ENCODE peak calls at places on chromosome 20, in six cellular contexts. G is cardiac muscle cell; N is uterus; P is CD4-positive, CD25-positive, alpha-beta regulatory T cell; L is right atrium auricular region; A is testis. X is an unnamed sample.

GRCh38 chr20:47220161-47220582 is 136.3 kb downstream of the ZMYND8 start:
- DNase-seq in A (peak; percentile 57), G (peak; percentile 28), N (no peak), L (no peak), P (peak; percentile 22), X (peak; percentile 87)

GRCh38 chr20:56630506-56631317 is 1.6 kb downstream of the TFAP2C start:
- DNase-seq in L (no peak), P (no peak), A (peak; percentile 16), N (no peak), G (peak; percentile 34), X (peak; percentile 86)

GRCh38 chr20:64116541-64117423 is 9.4 kb upstream of the NPBWR2 start:
- DNase-seq in G (no peak), N (no peak), P (no peak), L (no peak), A (peak; percentile 12), X (peak; percentile 34)

GRCh38 chr20:39395478-39396291 is 433.5 kb downstream of the DHX35 start:
- DNase-seq in A (no peak), L (no peak), P (no peak), G (no peak), N (no peak), X (no peak)

GRCh38 chr20:6533828-6534388 is 233.6 kb upstream of the BMP2 start:
- DNase-seq in L (no peak), P (no peak), A (no peak), G (no peak), N (no peak), X (no peak)

GRCh38 chr20:9672027-9672426 is 157.6 kb downstream of the LAMP5 start:
- DNase-seq in G (no peak), P (no peak), L (no peak), A (no peak), N (no peak), X (no peak)

GRCh38 chr20:45355209-45355608 is 7.0 kb upstream of the SDC4 start:
- DNase-seq in N (no peak), A (no peak), G (no peak), P (no peak), L (no peak), X (no peak)

GRCh38 chr20:57632286-57632685 is 12.1 kb upstream of the ZBP1 start:
- DNase-seq in P (no peak), A (no peak), N (no peak), L (no peak), G (no peak), X (no peak)

GRCh38 chr20:44231193-44231592 is 15.9 kb upstream of the GDAP1L1 start:
- DNase-seq in N (no peak), G (no peak), A (no peak), P (no peak), L (no peak), X (peak; percentile 59)

GRCh38 chr20:44157061-44157460 is 29.9 kb downstream of the JPH2 start:
- DNase-seq in G (no peak), A (no peak), L (no peak), P (no peak), N (no peak), X (no peak)

GRCh38 chr20:58818585-58819285 is 32.0 kb downstream of the GNAS-AS1 start:
- DNase-seq in N (no peak), L (no peak), G (peak; percentile 85), P (no peak), A (no peak), X (no peak)

GRCh38 chr20:8254911-8255582 is 123.0 kb downstream of the PLCB1 start:
- DNase-seq in L (no peak), N (no peak), G (no peak), A (no peak), P (no peak), X (no peak)

GRCh38 chr20:19257201-19257600 is 44.8 kb downstream of the SLC24A3 start:
- DNase-seq in G (no peak), N (no peak), L (no peak), P (no peak), A (no peak), X (peak; percentile 23)

GRCh38 chr20:50356962-50357782 is 153.0 kb upstream of the PTPN1 start:
- DNase-seq in A (no peak), N (no peak), G (no peak), L (no peak), P (no peak), X (no peak)

GRCh38 chr20:36219671-36220220 is 16.5 kb upstream of the AAR2 start:
- DNase-seq in N (no peak), P (no peak), A (no peak), G (no peak), L (no peak), X (no peak)

GRCh38 chr20:54650201-54650722 is 174.9 kb downstream of the DOK5 start:
- DNase-seq in N (no peak), G (no peak), A (no peak), P (no peak), L (no peak), X (no peak)

GRCh38 chr20:44997171-44997570 is 30.9 kb downstream of the STK4 start:
- DNase-seq in N (no peak), A (no peak), G (no peak), P (no peak), L (no peak), X (no peak)

GRCh38 chr20:11794525-11794924 is 123.2 kb upstream of the BTBD3 start:
- DNase-seq in G (no peak), P (no peak), L (no peak), N (no peak), A (no peak), X (no peak)

GRCh38 chr20:48403362-48403761 is 424.4 kb downstream of the PREX1 start:
- DNase-seq in A (no peak), G (no peak), L (no peak), N (no peak), P (no peak), X (no peak)

GRCh38 chr20:20317195-20318113 is 50.5 kb upstream of the INSM1 start:
- DNase-seq in L (no peak), N (no peak), A (no peak), P (no peak), G (no peak), X (no peak)

GRCh38 chr20:35135867-35136586 is 11.1 kb downstream of the EDEM2 start:
- DNase-seq in N (no peak), G (peak; percentile 91), P (no peak), A (no peak), L (peak; percentile 65), X (no peak)

GRCh38 chr20:57432874-57433491 is 41.8 kb downstream of the RBM38 start:
- DNase-seq in A (no peak), G (peak; percentile 74), P (peak; percentile 73), N (no peak), L (peak; percentile 74), X (no peak)

GRCh38 chr20:48600470-48600945 is 227.3 kb downstream of the PREX1 start:
- DNase-seq in L (no peak), A (no peak), P (no peak), N (no peak), G (no peak), X (no peak)

GRCh38 chr20:36154696-36155628 is at the start of gene EPB41L1:
- DNase-seq in L (no peak), P (no peak), A (no peak), N (no peak), G (peak; percentile 53), X (peak; percentile 84)

GRCh38 chr20:37334450-37334849 is 11.5 kb upstream of the SRC start:
- DNase-seq in P (no peak), L (no peak), N (no peak), G (no peak), A (no peak), X (no peak)

GRCh38 chr20:37333848-37334318 is 12.1 kb upstream of the SRC start:
- DNase-seq in A (no peak), L (no peak), G (no peak), P (no peak), N (no peak), X (no peak)

GRCh38 chr20:37331060-37331857 is 14.7 kb upstream of the SRC start:
- DNase-seq in L (no peak), A (no peak), P (no peak), G (no peak), N (no peak), X (no peak)

GRCh38 chr20:37335642-37336368 is 10.1 kb upstream of the SRC start:
- DNase-seq in L (no peak), N (peak; percentile 31), A (no peak), G (no peak), P (no peak), X (no peak)

DNA sequence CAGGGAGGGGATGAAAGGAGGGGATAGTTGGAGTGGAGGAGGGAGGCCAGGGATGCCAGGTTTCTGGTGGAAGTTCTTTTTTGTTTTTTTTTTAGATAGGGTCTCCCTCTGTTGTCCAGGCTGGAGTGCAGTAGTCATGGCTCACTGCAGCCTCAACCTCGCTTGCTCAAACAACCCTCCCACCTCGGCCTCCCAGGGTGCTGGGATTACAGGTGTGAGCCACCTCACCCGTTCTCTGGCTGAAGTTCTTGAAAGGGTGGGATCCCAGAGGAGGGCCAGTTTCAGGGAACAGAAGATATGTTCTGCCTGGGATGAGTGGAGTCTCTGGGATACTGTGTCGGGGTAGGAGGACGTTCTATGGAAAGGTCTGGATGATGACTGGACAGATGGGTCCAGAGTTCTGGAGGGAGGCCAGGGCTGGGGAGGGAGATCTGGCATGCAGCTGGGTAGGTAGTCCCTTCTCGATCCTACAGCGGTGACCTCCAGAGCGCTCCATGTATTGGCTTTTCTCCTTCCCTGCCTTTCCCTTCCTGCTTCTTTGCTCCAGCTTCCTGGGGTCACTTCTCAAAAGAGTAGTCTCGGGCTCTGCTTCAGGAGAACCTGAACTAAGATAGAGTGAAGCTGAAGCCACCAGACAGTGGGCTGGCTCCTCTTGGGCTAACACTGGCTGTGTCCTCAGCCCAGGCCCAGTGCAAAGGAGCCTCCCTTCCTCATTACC is 12.7 kb upstream of the SRC start:
- DNase-seq in L (no peak), N (no peak), A (no peak), P (no peak), G (no peak), X (no peak)
- H3K27ac ChIP-seq in L (no peak overlapping the region), N (peak overlapping the region; percentile 81), A (no peak overlapping the region), P (no peak overlapping the region), G (peak overlapping the region; percentile 95), X (no peak overlapping the region)

GRCh38 chr20:23126281-23127061 is 40.3 kb upstream of the CD93 start:
- DNase-seq in G (no peak), A (no peak), N (no peak), L (no peak), P (no peak), X (no peak)
- H3K27ac ChIP-seq in G (no peak overlapping the region), A (peak overlapping the region; percentile 4), N (no peak overlapping the region), L (peak overlapping the region; percentile 21), P (no peak overlapping the region), X (no peak overlapping the region)

GRCh38 chr20:61756966-61757677 is 308.6 kb downstream of the TAF4 start:
- DNase-seq in L (no peak), N (no peak), A (no peak), P (no peak), G (no peak), X (no peak)
- H3K27ac ChIP-seq in L (no peak overlapping the region), N (no peak overlapping the region), A (no peak overlapping the region), P (no peak overlapping the region), G (no peak overlapping the region), X (no peak overlapping the region)

DNA sequence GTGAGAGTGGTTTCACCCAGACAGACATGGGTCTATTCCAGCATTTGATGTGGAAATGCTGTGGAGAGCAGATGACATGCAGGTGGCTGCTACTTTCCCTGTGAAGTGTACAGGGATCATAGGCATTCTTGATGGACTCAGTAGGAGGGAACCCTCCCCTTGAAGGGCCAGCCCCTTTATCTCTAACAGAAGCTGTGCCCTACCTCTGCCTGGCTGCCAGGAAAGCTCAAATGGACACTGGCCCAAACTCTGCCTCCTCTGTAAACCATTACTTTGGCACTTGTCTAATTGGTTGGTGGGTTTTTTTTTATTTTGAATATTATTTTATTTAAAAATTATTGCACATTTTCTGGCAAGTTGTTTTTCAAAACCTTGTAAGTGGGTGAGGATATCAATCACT is 106.7 kb upstream of the GGTLC1 start:
- DNase-seq in L (no peak), A (no peak), G (no peak), P (no peak), N (no peak), X (no peak)
- H3K27ac ChIP-seq in L (no peak overlapping the region), A (no peak overlapping the region), G (no peak overlapping the region), P (no peak overlapping the region), N (no peak overlapping the region), X (no peak overlapping the region)

GRCh38 chr20:62066339-62066982 is 780 bp upstream of the TAF4 start:
- DNase-seq in G (peak; percentile 83), A (peak; percentile 40), P (peak; percentile 48), N (peak; percentile 37), L (no peak), X (peak; percentile 89)
- H3K27ac ChIP-seq in G (peak overlapping the region; percentile 96), A (peak overlapping the region; percentile 89), P (peak overlapping the region; percentile 57), N (peak overlapping the region; percentile 88), L (peak overlapping the region; percentile 92), X (peak overlapping the region; percentile 89)